ENCODE peak calls at places on chromosome 15, in seven cellular contexts. One of them, this sample, is unnamed.

GRCh38 chr15:34360298-34360697 is 6.7 kb downstream of the LPCAT4 start:
- DNase-seq in testis: no peak
- DNase-seq in breast epithelium: no peak
- DNase-seq in HCT116: peak; percentile 56
- DNase-seq in prostate gland: no peak
- DNase-seq in heart left ventricle: no peak
- DNase-seq in IMR-90: no peak
- DNase-seq in this sample: no peak

GRCh38 chr15:22974745-22975144 is 5.4 kb downstream of the CYFIP1 start:
- DNase-seq in prostate gland: no peak
- DNase-seq in HCT116: no peak
- DNase-seq in testis: no peak
- DNase-seq in breast epithelium: no peak
- DNase-seq in heart left ventricle: no peak
- DNase-seq in IMR-90: no peak
- DNase-seq in this sample: no peak

GRCh38 chr15:58167095-58167591 is 29.0 kb downstream of the AQP9 start:
- DNase-seq in IMR-90: no peak
- DNase-seq in heart left ventricle: no peak
- DNase-seq in breast epithelium: no peak
- DNase-seq in prostate gland: no peak
- DNase-seq in HCT116: no peak
- DNase-seq in testis: no peak
- DNase-seq in this sample: no peak

GRCh38 chr15:59296181-59296617 is 76.5 kb downstream of the MYO1E start:
- DNase-seq in heart left ventricle: no peak
- DNase-seq in testis: no peak
- DNase-seq in HCT116: no peak
- DNase-seq in prostate gland: no peak
- DNase-seq in IMR-90: peak; percentile 86
- DNase-seq in breast epithelium: no peak
- DNase-seq in this sample: no peak

GRCh38 chr15:28989239-28989830 is 103.6 kb downstream of the APBA2 start:
- DNase-seq in IMR-90: peak; percentile 21
- DNase-seq in heart left ventricle: no peak
- DNase-seq in prostate gland: no peak
- DNase-seq in HCT116: no peak
- DNase-seq in breast epithelium: no peak
- DNase-seq in testis: peak; percentile 50
- DNase-seq in this sample: no peak

GRCh38 chr15:42691770-42692169 is 45.2 kb downstream of the CDAN1 start:
- DNase-seq in IMR-90: no peak
- DNase-seq in heart left ventricle: no peak
- DNase-seq in prostate gland: no peak
- DNase-seq in breast epithelium: no peak
- DNase-seq in testis: no peak
- DNase-seq in HCT116: no peak
- DNase-seq in this sample: no peak

GRCh38 chr15:82040862-82041261 is 5.0 kb downstream of the MEX3B start:
- DNase-seq in testis: peak; percentile 41
- DNase-seq in HCT116: no peak
- DNase-seq in prostate gland: no peak
- DNase-seq in breast epithelium: no peak
- DNase-seq in IMR-90: no peak
- DNase-seq in heart left ventricle: no peak
- DNase-seq in this sample: no peak

GRCh38 chr15:75843618-75844610 is 667 bp downstream of the UBE2Q2 start:
- DNase-seq in heart left ventricle: peak; percentile 63
- DNase-seq in breast epithelium: peak; percentile 58
- DNase-seq in HCT116: no peak
- DNase-seq in IMR-90: peak; percentile 37
- DNase-seq in testis: peak; percentile 57
- DNase-seq in prostate gland: peak; percentile 47
- DNase-seq in this sample: no peak

GRCh38 chr15:78101423-78102105 is 9.2 kb downstream of the SH2D7 start:
- DNase-seq in IMR-90: no peak
- DNase-seq in HCT116: no peak
- DNase-seq in prostate gland: no peak
- DNase-seq in testis: no peak
- DNase-seq in heart left ventricle: no peak
- DNase-seq in breast epithelium: no peak
- DNase-seq in this sample: no peak

GRCh38 chr15:25136119-25136518 is 181.3 kb downstream of the SNRPN start:
- DNase-seq in IMR-90: peak; percentile 15
- DNase-seq in heart left ventricle: no peak
- DNase-seq in HCT116: no peak
- DNase-seq in breast epithelium: no peak
- DNase-seq in prostate gland: no peak
- DNase-seq in testis: peak; percentile 31
- DNase-seq in this sample: no peak

GRCh38 chr15:25875551-25875950 is 12.4 kb upstream of the ATP10A start:
- DNase-seq in heart left ventricle: no peak
- DNase-seq in HCT116: no peak
- DNase-seq in testis: no peak
- DNase-seq in prostate gland: no peak
- DNase-seq in IMR-90: no peak
- DNase-seq in breast epithelium: no peak
- DNase-seq in this sample: no peak

GRCh38 chr15:39118510-39118909 is 462.4 kb upstream of the THBS1 start:
- DNase-seq in testis: no peak
- DNase-seq in heart left ventricle: no peak
- DNase-seq in breast epithelium: no peak
- DNase-seq in IMR-90: peak; percentile 80
- DNase-seq in HCT116: no peak
- DNase-seq in prostate gland: no peak
- DNase-seq in this sample: no peak

GRCh38 chr15:68542771-68543544 is 35.8 kb upstream of the CORO2B start:
- DNase-seq in prostate gland: no peak
- DNase-seq in testis: peak; percentile 76
- DNase-seq in heart left ventricle: peak; percentile 71
- DNase-seq in HCT116: no peak
- DNase-seq in IMR-90: peak; percentile 96
- DNase-seq in breast epithelium: peak; percentile 45
- DNase-seq in this sample: no peak

GRCh38 chr15:39621961-39622360 is 41.1 kb downstream of the THBS1 start:
- DNase-seq in heart left ventricle: no peak
- DNase-seq in breast epithelium: no peak
- DNase-seq in prostate gland: no peak
- DNase-seq in testis: no peak
- DNase-seq in HCT116: no peak
- DNase-seq in IMR-90: no peak
- DNase-seq in this sample: no peak

GRCh38 chr15:79185199-79185598 is 94.6 kb upstream of the RASGRF1 start:
- DNase-seq in IMR-90: no peak
- DNase-seq in prostate gland: no peak
- DNase-seq in HCT116: peak; percentile 50
- DNase-seq in testis: peak; percentile 67
- DNase-seq in breast epithelium: no peak
- DNase-seq in heart left ventricle: no peak
- DNase-seq in this sample: no peak

GRCh38 chr15:79156704-79157375 is 66.3 kb upstream of the RASGRF1 start:
- DNase-seq in IMR-90: no peak
- DNase-seq in heart left ventricle: no peak
- DNase-seq in HCT116: no peak
- DNase-seq in breast epithelium: no peak
- DNase-seq in prostate gland: no peak
- DNase-seq in testis: no peak
- DNase-seq in this sample: no peak

GRCh38 chr15:29437888-29438713 is 168.5 kb upstream of the NSMCE3 start:
- DNase-seq in breast epithelium: no peak
- DNase-seq in prostate gland: peak; percentile 38
- DNase-seq in IMR-90: no peak
- DNase-seq in testis: no peak
- DNase-seq in heart left ventricle: no peak
- DNase-seq in HCT116: no peak
- DNase-seq in this sample: no peak

DNA sequence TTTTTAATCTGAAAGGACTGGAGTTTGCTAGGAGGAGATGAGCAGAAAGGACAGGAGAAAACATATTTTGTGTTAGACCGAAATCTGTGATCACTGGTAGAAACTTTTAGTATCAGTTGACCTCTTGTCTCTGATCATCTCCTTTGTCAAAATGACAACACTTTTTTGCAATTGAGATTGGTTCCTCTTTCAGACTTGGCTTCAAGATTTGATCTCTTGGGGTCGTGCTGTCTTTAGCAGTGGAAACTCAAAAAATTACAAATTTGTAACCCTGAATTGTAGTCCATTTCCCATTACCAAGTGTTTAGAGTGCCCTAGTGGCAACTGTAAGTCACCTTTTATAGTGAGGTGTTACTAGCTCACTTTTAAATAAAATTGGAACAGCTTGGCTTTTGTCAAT is 107.4 kb downstream of the KLHL25 start:
- DNase-seq in IMR-90: no peak
- DNase-seq in breast epithelium: no peak
- DNase-seq in HCT116: no peak
- DNase-seq in prostate gland: no peak
- DNase-seq in testis: no peak
- DNase-seq in heart left ventricle: no peak
- DNase-seq in this sample: no peak
- H3K4me3 ChIP-seq in IMR-90: no peak overlapping the region
- H3K4me3 ChIP-seq in breast epithelium: no peak overlapping the region
- H3K4me3 ChIP-seq in HCT116: no peak overlapping the region
- H3K4me3 ChIP-seq in prostate gland: no peak overlapping the region
- H3K4me3 ChIP-seq in testis: no peak overlapping the region
- H3K4me3 ChIP-seq in heart left ventricle: no peak overlapping the region
- H3K4me3 ChIP-seq in this sample: no peak overlapping the region

DNA sequence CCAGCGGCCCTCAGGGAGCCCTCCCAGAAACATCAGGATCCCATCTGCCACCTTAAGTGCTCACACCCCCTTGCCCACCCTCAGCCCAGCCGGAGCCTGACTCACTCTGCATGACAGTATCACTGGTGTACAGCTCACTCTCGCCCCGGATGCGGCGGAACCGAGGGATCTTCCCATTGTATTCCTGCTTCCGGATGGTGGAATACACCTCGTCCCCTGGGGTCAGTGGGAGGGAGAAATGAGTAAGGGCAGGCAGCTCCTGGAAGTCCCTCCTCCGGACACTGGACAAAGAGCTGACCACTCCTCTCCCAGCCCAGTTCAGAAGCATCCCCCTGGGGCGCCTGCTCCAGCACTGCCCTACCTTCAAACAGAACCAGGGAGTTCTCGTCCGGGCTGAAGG is 16.5 kb downstream of the SEMA7A start:
- DNase-seq in prostate gland: no peak
- DNase-seq in breast epithelium: no peak
- DNase-seq in testis: peak; percentile 48
- DNase-seq in heart left ventricle: peak; percentile 37
- DNase-seq in HCT116: no peak
- DNase-seq in IMR-90: peak; percentile 83
- DNase-seq in this sample: no peak
- H3K4me1 ChIP-seq in prostate gland: no peaks in the 10 kb centered on the region
- H3K4me1 ChIP-seq in breast epithelium: no peaks in the 10 kb centered on the region
- H3K4me1 ChIP-seq in testis: peaks cover 73% of the 10 kb centered on the region
- H3K4me1 ChIP-seq in heart left ventricle: peaks cover 18% of the 10 kb centered on the region
- H3K4me1 ChIP-seq in HCT116: peaks cover 45% of the 10 kb centered on the region
- H3K4me1 ChIP-seq in IMR-90: peaks cover 27% of the 10 kb centered on the region
- H3K4me1 ChIP-seq in this sample: peaks cover 12% of the 10 kb centered on the region

GRCh38 chr15:67199391-67199790 is 55.1 kb downstream of the AAGAB start:
- DNase-seq in testis: no peak
- DNase-seq in HCT116: no peak
- DNase-seq in IMR-90: peak; percentile 63
- DNase-seq in heart left ventricle: no peak
- DNase-seq in prostate gland: no peak
- DNase-seq in breast epithelium: no peak
- DNase-seq in this sample: no peak
- TF ChIP-seq POLR2A in testis: no peak
- TF ChIP-seq POLR2A in HCT116: no peak
- TF ChIP-seq POLR2A in IMR-90: no peak
- TF ChIP-seq POLR2A in heart left ventricle: no peak
- TF ChIP-seq POLR2A in prostate gland: no peak
- TF ChIP-seq POLR2A in breast epithelium: no peak
- TF ChIP-seq POLR2A in this sample: no peak

GRCh38 chr15:52680041-52680391 is 828 bp upstream of the ATOSA start:
- DNase-seq in IMR-90: peak; percentile 1
- DNase-seq in prostate gland: no peak
- DNase-seq in breast epithelium: no peak
- DNase-seq in testis: no peak
- DNase-seq in HCT116: no peak
- DNase-seq in heart left ventricle: no peak
- DNase-seq in this sample: no peak
- H3K4me3 ChIP-seq in IMR-90: peak overlapping the region; percentile 94
- H3K4me3 ChIP-seq in prostate gland: peak overlapping the region; percentile 73
- H3K4me3 ChIP-seq in breast epithelium: peak overlapping the region; percentile 93
- H3K4me3 ChIP-seq in testis: peak overlapping the region; percentile 89
- H3K4me3 ChIP-seq in HCT116: peak overlapping the region; percentile 70
- H3K4me3 ChIP-seq in heart left ventricle: peak overlapping the region; percentile 91
- H3K4me3 ChIP-seq in this sample: peak overlapping the region; percentile 95